ENCODE peak calls at places on chromosome X, in nine cellular contexts. M is A549, C is ovary, Z is transverse colon, D is tibial nerve, U is thyroid gland, R is esophagus squamous epithelium, P is GM12892, V is erythroblast. Q is an unnamed sample.

GRCh38 chrX:34848281-34848680 is 94.3 kb upstream of the FAM47B start:
- DNase-seq in M (no peak), C (no peak), Z (no peak), D (no peak), U (no peak), R (no peak), P (no peak), V (no peak), Q (no peak)

GRCh38 chrX:42837092-42837726 is 59.2 kb upstream of the PPP1R2C start:
- DNase-seq in M (no peak), C (no peak), Z (no peak), D (no peak), U (no peak), R (no peak), P (no peak), V (no peak), Q (no peak)

GRCh38 chrX:41293269-41293668 is 40.7 kb upstream of the DDX3X start:
- DNase-seq in M (peak; percentile 53), C (no peak), Z (no peak), D (no peak), U (no peak), R (no peak), P (no peak), V (peak; percentile 4), Q (no peak)

GRCh38 chrX:130106071-130106470 is 4.2 kb downstream of the ELF4 start:
- DNase-seq in M (no peak), C (peak; percentile 69), Z (no peak), D (no peak), U (no peak), R (no peak), P (no peak), V (no peak), Q (no peak)

GRCh38 chrX:122703762-122704161 is 480.3 kb upstream of the GRIA3 start:
- DNase-seq in M (no peak), C (no peak), Z (no peak), D (no peak), U (no peak), R (no peak), P (no peak), V (no peak), Q (no peak)

GRCh38 chrX:121308276-121308805 is 260.9 kb downstream of the GLUD2 start:
- DNase-seq in M (peak; percentile 31), C (no peak), Z (peak; percentile 8), D (peak; percentile 4), U (peak; percentile 1), R (no peak), P (no peak), V (no peak), Q (peak; percentile 23)

GRCh38 chrX:123108513-123109427 is 75.3 kb upstream of the GRIA3 start:
- DNase-seq in M (no peak), C (no peak), Z (no peak), D (no peak), U (no peak), R (no peak), P (no peak), V (no peak), Q (no peak)

GRCh38 chrX:148049441-148049840 is 68.3 kb downstream of the FMR1NB start:
- DNase-seq in M (peak; percentile 24), C (no peak), Z (no peak), D (no peak), U (no peak), R (no peak), P (no peak), V (peak; percentile 40), Q (no peak)

GRCh38 chrX:69616520-69617203 is 749 bp downstream of the EDA start:
- DNase-seq in M (no peak), C (peak; percentile 48), Z (peak; percentile 18), D (peak; percentile 4), U (peak; percentile 39), R (no peak), P (peak; percentile 1), V (no peak), Q (no peak)

GRCh38 chrX:153448556-153449280 is 2.9 kb upstream of the TREX2 start:
- DNase-seq in M (no peak), C (no peak), Z (no peak), D (no peak), U (no peak), R (no peak), P (no peak), V (no peak), Q (no peak)

GRCh38 chrX:13511557-13512330 is 57.7 kb upstream of the EGFL6 start:
- DNase-seq in M (no peak), C (no peak), Z (no peak), D (no peak), U (no peak), R (no peak), P (no peak), V (no peak), Q (no peak)

GRCh38 chrX:24054182-24055042 is at the start of gene EIF2S3:
- DNase-seq in M (peak; percentile 98), C (peak; percentile 89), Z (peak; percentile 91), D (peak; percentile 68), U (peak; percentile 83), R (peak; percentile 77), P (peak; percentile 65), V (peak; percentile 94), Q (peak; percentile 22)
- TF ChIP-seq POLR2A in M (peak; percentile 67), C (peak; percentile 41), Z (peak; percentile 78), D (peak; percentile 36), U (no peak), R (no peak), P (peak; percentile 95), V (peak; percentile 85), Q (peak; percentile 64)

GRCh38 chrX:96684339-96685204 is at the start of gene DIAPH2:
- DNase-seq in M (peak; percentile 84), C (peak; percentile 73), Z (peak; percentile 87), D (peak; percentile 54), U (peak; percentile 60), R (peak; percentile 28), P (peak; percentile 18), V (peak; percentile 67), Q (peak; percentile 34)
- TF ChIP-seq POLR2A in M (peak; percentile 11), C (peak; percentile 34), Z (peak; percentile 65), D (peak; percentile 23), U (no peak), R (peak; percentile 29), P (no peak), V (no peak), Q (peak; percentile 16)

GRCh38 chrX:40106677-40107290 is 9.0 kb upstream of the BCOR start:
- DNase-seq in M (no peak), C (peak; percentile 45), Z (no peak), D (no peak), U (no peak), R (no peak), P (no peak), V (peak; percentile 55), Q (no peak)
- TF ChIP-seq POLR2A in M (no peak), C (no peak), Z (peak; percentile 32), D (no peak), U (no peak), R (no peak), P (no peak), V (no peak), Q (no peak)

GRCh38 chrX:77899081-77899828 is at the start of gene COX7B:
- DNase-seq in M (peak; percentile 97), C (peak; percentile 49), Z (peak; percentile 75), D (peak; percentile 77), U (peak; percentile 62), R (no peak), P (peak; percentile 19), V (peak; percentile 94), Q (peak; percentile 28)

GRCh38 chrX:77893713-77894112 is 1.5 kb downstream of the MAGT1 start:
- DNase-seq in M (no peak), C (no peak), Z (no peak), D (no peak), U (no peak), R (no peak), P (no peak), V (no peak), Q (no peak)

GRCh38 chrX:77892887-77893286 is 2.3 kb downstream of the MAGT1 start:
- DNase-seq in M (no peak), C (no peak), Z (no peak), D (no peak), U (no peak), R (no peak), P (no peak), V (no peak), Q (no peak)

GRCh38 chrX:77900688-77901087 is 1.4 kb downstream of the COX7B start:
- DNase-seq in M (no peak), C (no peak), Z (no peak), D (no peak), U (no peak), R (no peak), P (no peak), V (peak; percentile 54), Q (no peak)

DNA sequence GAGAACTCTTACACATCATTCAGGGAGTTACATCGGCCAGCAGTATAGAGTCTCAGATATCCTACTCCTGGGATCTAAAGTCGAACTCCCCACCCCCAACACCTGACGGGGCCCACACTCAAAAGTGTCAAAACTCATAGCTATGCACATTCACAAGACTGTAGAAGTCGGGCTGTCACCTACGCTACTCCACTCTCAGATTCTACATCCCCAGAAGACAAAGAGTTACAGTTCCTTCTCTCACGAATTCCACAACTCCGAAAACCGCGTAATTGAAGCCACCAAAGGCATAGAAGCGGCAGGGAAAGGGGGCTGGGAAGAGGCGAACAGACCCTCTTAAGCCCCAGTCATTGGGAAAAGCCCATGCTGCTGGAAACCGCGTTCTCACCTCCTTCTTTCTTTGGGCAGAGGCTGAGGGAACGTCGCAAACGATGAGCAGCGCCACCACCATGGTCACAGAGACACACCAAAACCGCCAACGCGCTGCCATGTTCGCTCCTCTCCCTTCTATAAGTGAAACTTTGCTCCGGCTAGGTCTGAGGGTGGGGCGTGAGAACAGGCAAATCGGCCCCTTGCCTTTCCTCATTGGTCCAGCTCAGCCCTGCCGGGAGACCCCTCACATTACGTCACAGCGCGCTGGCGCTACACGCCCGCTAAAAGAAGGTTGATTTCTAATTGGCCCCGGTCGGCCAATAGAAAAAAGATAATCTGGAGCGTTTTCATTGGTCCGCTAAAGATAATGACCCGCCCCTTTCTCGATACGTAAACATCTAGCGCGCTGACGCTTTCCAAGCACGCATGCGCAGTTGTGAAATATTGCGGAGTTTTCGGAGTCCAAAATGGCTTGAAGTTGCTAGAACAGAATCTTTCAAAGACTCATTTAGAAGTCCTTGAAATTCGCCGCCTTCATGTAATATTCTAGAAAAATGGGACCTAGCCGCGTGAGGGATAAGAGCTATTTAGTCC is at the start of gene MAGT1:
- DNase-seq in M (peak; percentile 97), C (peak; percentile 91), Z (peak; percentile 93), D (peak; percentile 81), U (peak; percentile 92), R (peak; percentile 69), P (peak; percentile 45), V (peak; percentile 97), Q (peak; percentile 57)
- TF ChIP-seq POLR2A in M (peak; percentile 85), C (peak; percentile 80), Z (peak; percentile 97), D (peak; percentile 67), U (no peak), R (peak; percentile 90), P (peak; percentile 92), V (peak; percentile 95), Q (peak; percentile 83)

Q was measured in H54.